ENCODE peak calls at places on chromosomes 4 and X, in six cellular contexts. One of them, this sample, is unnamed.
A peak's percentile ranks its signal among the peaks of the same experiment; 100 is the strongest.

GRCh38 chr4:7073526-7074390 is 5.9 kb upstream of the GRPEL1 start:
- DNase-seq in HepG2: peak; percentile 77
- DNase-seq in GM12878: no peak
- DNase-seq in K562: peak; percentile 82
- DNase-seq in GM12892: peak; percentile 36
- DNase-seq in H1: peak; percentile 66
- DNase-seq in this sample: peak; percentile 41

GRCh38 chr4:46123872-46124755 is at the start of gene GABRG1:
- DNase-seq in K562: no peak
- DNase-seq in H1: peak; percentile 56
- DNase-seq in GM12892: no peak
- DNase-seq in GM12878: no peak
- DNase-seq in HepG2: no peak
- DNase-seq in this sample: no peak

GRCh38 chr4:143156853-143157252 is 27.9 kb upstream of the USP38 start:
- DNase-seq in HepG2: no peak
- DNase-seq in GM12892: no peak
- DNase-seq in H1: no peak
- DNase-seq in GM12878: no peak
- DNase-seq in K562: no peak
- DNase-seq in this sample: no peak

GRCh38 chr4:90799895-90800294 is 672.7 kb downstream of the CCSER1 start:
- DNase-seq in HepG2: no peak
- DNase-seq in H1: no peak
- DNase-seq in K562: no peak
- DNase-seq in GM12878: no peak
- DNase-seq in GM12892: no peak
- DNase-seq in this sample: no peak

GRCh38 chr4:108029731-108030130 is 40.0 kb downstream of the HADH start:
- DNase-seq in H1: no peak
- DNase-seq in GM12878: no peak
- DNase-seq in HepG2: no peak
- DNase-seq in K562: no peak
- DNase-seq in GM12892: no peak
- DNase-seq in this sample: no peak

GRCh38 chr4:146051724-146052396 is 113.2 kb upstream of the ZNF827 start:
- DNase-seq in GM12878: no peak
- DNase-seq in H1: no peak
- DNase-seq in K562: no peak
- DNase-seq in GM12892: no peak
- DNase-seq in HepG2: no peak
- DNase-seq in this sample: no peak

GRCh38 chr4:2638730-2639129 is 102.3 kb downstream of the FAM193A start:
- DNase-seq in K562: no peak
- DNase-seq in H1: no peak
- DNase-seq in GM12892: no peak
- DNase-seq in GM12878: no peak
- DNase-seq in HepG2: no peak
- DNase-seq in this sample: no peak

GRCh38 chr4:18844726-18845125 is 823.2 kb upstream of the LCORL start:
- DNase-seq in GM12878: no peak
- DNase-seq in H1: no peak
- DNase-seq in K562: no peak
- DNase-seq in HepG2: no peak
- DNase-seq in GM12892: no peak
- DNase-seq in this sample: no peak

GRCh38 chr4:180560896-180561295 is 1682.3 kb upstream of the TENM3 start:
- DNase-seq in GM12892: no peak
- DNase-seq in GM12878: no peak
- DNase-seq in H1: no peak
- DNase-seq in K562: no peak
- DNase-seq in HepG2: no peak
- DNase-seq in this sample: no peak

GRCh38 chr4:13905543-13905942 is 278.0 kb upstream of the BOD1L1 start:
- DNase-seq in GM12878: no peak
- DNase-seq in HepG2: no peak
- DNase-seq in GM12892: no peak
- DNase-seq in H1: no peak
- DNase-seq in K562: no peak
- DNase-seq in this sample: no peak

GRCh38 chr4:187127456-187127855 is 403.8 kb upstream of the FAT1 start:
- DNase-seq in GM12892: no peak
- DNase-seq in HepG2: no peak
- DNase-seq in GM12878: no peak
- DNase-seq in H1: no peak
- DNase-seq in K562: no peak
- DNase-seq in this sample: no peak

GRCh38 chr4:162610116-162610515 is 446.3 kb upstream of the FSTL5 start:
- DNase-seq in HepG2: no peak
- DNase-seq in K562: no peak
- DNase-seq in GM12878: no peak
- DNase-seq in H1: no peak
- DNase-seq in GM12892: no peak
- DNase-seq in this sample: no peak

GRCh38 chrX:50680990-50681389 is 133.0 kb downstream of the SHROOM4 start:
- DNase-seq in GM12878: no peak
- DNase-seq in HepG2: no peak
- DNase-seq in K562: peak; percentile 6
- DNase-seq in GM12892: no peak
- DNase-seq in H1: peak; percentile 48
- DNase-seq in this sample: no peak

GRCh38 chrX:153474718-153475117 is 4.3 kb upstream of the HAUS7 start:
- DNase-seq in H1: no peak
- DNase-seq in GM12878: no peak
- DNase-seq in HepG2: no peak
- DNase-seq in K562: peak; percentile 77
- DNase-seq in GM12892: no peak
- DNase-seq in this sample: no peak

GRCh38 chr4:148108776-148109175 is 333.4 kb downstream of the NR3C2 start:
- DNase-seq in HepG2: no peak
- DNase-seq in H1: no peak
- DNase-seq in K562: no peak
- DNase-seq in GM12878: no peak
- DNase-seq in GM12892: no peak
- DNase-seq in this sample: no peak

GRCh38 chr4:156197216-156197615 is 243.6 kb upstream of the CTSO start:
- DNase-seq in GM12892: no peak
- DNase-seq in K562: no peak
- DNase-seq in HepG2: no peak
- DNase-seq in GM12878: no peak
- DNase-seq in H1: no peak
- DNase-seq in this sample: no peak

GRCh38 chr4:116926631-116927295 is 158.6 kb downstream of the TRAM1L1 start:
- DNase-seq in GM12878: no peak
- DNase-seq in H1: peak; percentile 43
- DNase-seq in HepG2: no peak
- DNase-seq in GM12892: no peak
- DNase-seq in K562: no peak
- DNase-seq in this sample: no peak

GRCh38 chrX:135416546-135416945 is 5.2 kb upstream of the SMIM10L2A start:
- DNase-seq in HepG2: no peak
- DNase-seq in GM12878: no peak
- DNase-seq in H1: no peak
- DNase-seq in GM12892: no peak
- DNase-seq in K562: no peak
- DNase-seq in this sample: no peak

GRCh38 chr4:41301137-41301536 is 44.4 kb downstream of the UCHL1 start:
- DNase-seq in HepG2: no peak
- DNase-seq in GM12892: no peak
- DNase-seq in K562: no peak
- DNase-seq in GM12878: no peak
- DNase-seq in H1: no peak
- DNase-seq in this sample: no peak

GRCh38 chr4:75920327-75920726 is 18.1 kb upstream of the PPEF2 start:
- DNase-seq in K562: no peak
- DNase-seq in GM12878: no peak
- DNase-seq in HepG2: no peak
- DNase-seq in H1: no peak
- DNase-seq in GM12892: no peak
- DNase-seq in this sample: no peak

GRCh38 chr4:86543560-86544312 is 50.4 kb upstream of the PTPN13 start:
- DNase-seq in GM12892: no peak
- DNase-seq in K562: no peak
- DNase-seq in GM12878: no peak
- DNase-seq in H1: no peak
- DNase-seq in HepG2: no peak
- DNase-seq in this sample: no peak

GRCh38 chrX:125236955-125237354 is 82.7 kb upstream of the TEX13C start:
- DNase-seq in GM12878: no peak
- DNase-seq in HepG2: no peak
- DNase-seq in H1: no peak
- DNase-seq in GM12892: no peak
- DNase-seq in K562: no peak
- DNase-seq in this sample: no peak

GRCh38 chr4:38870098-38870850 is 2.7 kb downstream of the FAM114A1 start:
- DNase-seq in K562: no peak
- DNase-seq in H1: no peak
- DNase-seq in GM12892: no peak
- DNase-seq in GM12878: no peak
- DNase-seq in HepG2: no peak
- DNase-seq in this sample: no peak

GRCh38 chrX:109797311-109797975 is 64.4 kb upstream of the ACSL4 start:
- DNase-seq in GM12892: no peak
- DNase-seq in K562: no peak
- DNase-seq in H1: no peak
- DNase-seq in HepG2: peak; percentile 54
- DNase-seq in GM12878: no peak
- DNase-seq in this sample: no peak

GRCh38 chr4:141375855-141376254 is 155.2 kb downstream of the ZNF330 start:
- DNase-seq in H1: no peak
- DNase-seq in GM12892: no peak
- DNase-seq in HepG2: peak; percentile 17
- DNase-seq in K562: no peak
- DNase-seq in GM12878: no peak
- DNase-seq in this sample: no peak

GRCh38 chrX:124506031-124506430 is 159.7 kb downstream of the SH2D1A start:
- DNase-seq in GM12892: no peak
- DNase-seq in HepG2: no peak
- DNase-seq in K562: no peak
- DNase-seq in GM12878: no peak
- DNase-seq in H1: no peak
- DNase-seq in this sample: no peak

GRCh38 chr4:183205193-183205592 is 106.1 kb downstream of the WWC2 start:
- DNase-seq in GM12892: no peak
- DNase-seq in K562: no peak
- DNase-seq in GM12878: no peak
- DNase-seq in H1: no peak
- DNase-seq in HepG2: no peak
- DNase-seq in this sample: no peak

DNA sequence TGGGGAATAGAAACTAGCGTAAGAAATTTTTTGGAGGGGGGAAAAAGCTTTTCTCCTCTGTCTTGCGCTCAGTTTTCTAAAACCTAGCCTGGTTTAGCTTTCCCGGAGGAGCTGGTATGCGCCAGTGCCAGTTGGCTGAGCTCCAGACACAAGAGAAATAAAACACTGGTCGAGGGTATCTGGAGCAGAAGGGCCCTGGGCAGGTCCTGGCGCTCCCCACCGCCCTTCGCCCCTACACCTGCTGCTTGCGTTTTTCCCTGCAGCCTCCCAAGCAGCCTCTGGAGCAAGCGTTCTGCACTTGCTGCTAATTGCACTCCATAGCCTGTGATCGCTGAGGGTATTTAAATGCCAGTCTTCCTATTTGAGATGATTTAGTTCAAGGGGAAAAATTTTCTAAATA is 816 bp downstream of the EREG start:
- DNase-seq in HepG2: no peak
- DNase-seq in GM12878: no peak
- DNase-seq in GM12892: no peak
- DNase-seq in K562: no peak
- DNase-seq in H1: peak; percentile 56
- DNase-seq in this sample: no peak
- TF ChIP-seq POLR2A in HepG2: no peak
- TF ChIP-seq POLR2A in GM12878: no peak
- TF ChIP-seq POLR2A in GM12892: no peak
- TF ChIP-seq POLR2A in K562: no peak
- TF ChIP-seq POLR2A in H1: no peak
- TF ChIP-seq POLR2A in this sample: no peak

GRCh38 chr4:64327237-64327636 is 82.0 kb downstream of the TECRL start:
- DNase-seq in GM12878: no peak
- DNase-seq in K562: no peak
- DNase-seq in GM12892: no peak
- DNase-seq in HepG2: no peak
- DNase-seq in H1: no peak
- DNase-seq in this sample: no peak
- TF ChIP-seq POLR2AphosphoS5 in GM12878: no peak
- TF ChIP-seq POLR2AphosphoS5 in K562: no peak
- TF ChIP-seq POLR2AphosphoS5 in GM12892: no peak
- TF ChIP-seq POLR2AphosphoS5 in HepG2: no peak
- TF ChIP-seq POLR2AphosphoS5 in H1: no peak
- TF ChIP-seq POLR2AphosphoS5 in this sample: no peak

GRCh38 chrX:130055103-130055502 is 55.2 kb downstream of the ELF4 start:
- DNase-seq in H1: no peak
- DNase-seq in K562: no peak
- DNase-seq in GM12878: no peak
- DNase-seq in GM12892: no peak
- DNase-seq in HepG2: no peak
- DNase-seq in this sample: no peak
- TF ChIP-seq TAF1 in H1: no peak
- TF ChIP-seq TAF1 in K562: no peak
- TF ChIP-seq TAF1 in GM12878: no peak
- TF ChIP-seq TAF1 in GM12892: no peak
- TF ChIP-seq TAF1 in HepG2: no peak
- TF ChIP-seq TAF1 in this sample: no peak

GRCh38 chrX:7927259-7928167 is at the start of gene PNPLA4:
- DNase-seq in K562: peak; percentile 85
- DNase-seq in HepG2: peak; percentile 71
- DNase-seq in H1: peak; percentile 85
- DNase-seq in GM12878: peak; percentile 86
- DNase-seq in GM12892: peak; percentile 69
- DNase-seq in this sample: peak; percentile 56
- TF ChIP-seq POLR2A in K562: peak; percentile 89
- TF ChIP-seq POLR2A in HepG2: peak; percentile 90
- TF ChIP-seq POLR2A in H1: peak; percentile 66
- TF ChIP-seq POLR2A in GM12878: peak; percentile 90
- TF ChIP-seq POLR2A in GM12892: peak; percentile 95
- TF ChIP-seq POLR2A in this sample: peak; percentile 86

DNA sequence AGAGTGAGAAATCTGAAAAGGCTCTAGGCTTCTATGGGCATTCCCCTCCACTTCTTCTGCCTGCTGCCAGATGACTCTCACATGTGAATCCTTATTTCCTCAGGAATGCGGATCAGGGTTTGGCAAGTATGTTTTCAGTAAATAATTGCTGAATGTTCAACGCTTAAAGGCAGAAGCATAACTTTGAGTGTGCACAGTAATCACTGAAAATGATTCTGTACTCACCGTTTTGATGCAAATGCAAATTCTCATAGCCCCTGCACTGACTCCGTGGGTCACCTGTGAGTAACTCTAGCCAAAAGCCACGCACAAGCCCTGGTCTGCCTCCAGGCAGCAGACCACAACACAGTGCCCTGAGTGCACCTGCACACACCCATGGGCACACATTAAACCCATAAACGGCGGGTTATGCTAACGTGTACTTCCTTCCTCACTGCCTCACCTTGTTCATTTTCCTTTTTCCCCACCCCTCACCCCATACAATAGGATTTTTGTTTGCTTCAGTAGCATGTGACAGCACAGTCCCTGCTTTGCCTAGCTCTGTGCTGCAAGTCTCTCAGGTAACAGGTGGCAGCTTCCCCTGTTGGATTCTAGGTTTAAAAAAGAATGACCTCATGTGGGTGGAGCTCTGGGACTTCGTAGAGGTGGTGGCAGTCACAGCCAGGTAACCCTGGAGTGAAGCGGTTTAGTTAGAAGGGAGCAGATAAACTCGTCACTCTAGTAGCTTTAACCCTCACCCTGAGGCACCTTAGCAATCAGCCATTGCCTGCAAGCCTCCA is at the start of gene ARHGEF38:
- DNase-seq in GM12878: no peak
- DNase-seq in K562: no peak
- DNase-seq in GM12892: no peak
- DNase-seq in H1: no peak
- DNase-seq in HepG2: no peak
- DNase-seq in this sample: no peak
- TF ChIP-seq POLR2AphosphoS5 in GM12878: no peak
- TF ChIP-seq POLR2AphosphoS5 in K562: no peak
- TF ChIP-seq POLR2AphosphoS5 in GM12892: no peak
- TF ChIP-seq POLR2AphosphoS5 in H1: no peak
- TF ChIP-seq POLR2AphosphoS5 in HepG2: no peak
- TF ChIP-seq POLR2AphosphoS5 in this sample: no peak

This sample was measured in GM12891.